ENCODE peak calls at places on chromosomes 1 and 21, in ten cellular contexts. W is EL; Y is GM12892; E is NCI-H1092; V is activated T-cell treated with anti-CD3 and anti-CD28 coated beads for 1 hour; T is DMS153; R is stimulated activated naive B cell treated with anti-CD40 and anti-IgM and Interleukin-4, amounts not matched to agents 10 μg/mL and 1 μg/mL and 100 μg/mL, for 72 hours; X is heart left ventricle; G is GM12865; K is EH. D is an unnamed sample.

GRCh38 chr1:168089979-168090337 is 46.8 kb downstream of the GPR161 start:
- DNase-seq in W (no peak), Y (no peak), E (no peak), V (no peak), T (no peak), R (no peak), X (no peak), G (no peak), K (no peak), D (no peak)

GRCh38 chr1:78210167-78210566 is 164.4 kb downstream of the GIPC2 start:
- DNase-seq in W (peak), Y (no peak), E (no peak), V (no peak), T (no peak), R (no peak), X (no peak), G (no peak), K (peak), D (peak)

GRCh38 chr1:7646981-7647901 is 123.9 kb upstream of the VAMP3 start:
- DNase-seq in W (peak), Y (peak), E (peak), V (peak), T (peak), R (peak), X (peak), G (peak), K (peak), D (peak)

GRCh38 chr1:44835738-44836675 is 7.0 kb downstream of the PTCH2 start:
- DNase-seq in W (peak), Y (peak), E (peak), V (peak), T (peak), R (peak), X (peak), G (peak), K (peak), D (peak)

GRCh38 chr1:13823126-13823880 is 123.3 kb downstream of the PRDM2 start:
- DNase-seq in W (no peak), Y (no peak), E (no peak), V (no peak), T (no peak), R (no peak), X (no peak), G (no peak), K (no peak), D (no peak)

GRCh38 chr21:37204580-37204979 is 62.6 kb downstream of the VPS26C start:
- DNase-seq in W (peak), Y (no peak), E (no peak), V (no peak), T (no peak), R (no peak), X (no peak), G (no peak), K (peak), D (no peak)

GRCh38 chr1:10539411-10540043 is 64.8 kb downstream of the PEX14 start:
- DNase-seq in W (no peak), Y (no peak), E (no peak), V (no peak), T (no peak), R (no peak), X (no peak), G (no peak), K (peak), D (peak)

GRCh38 chr1:95653598-95653997 is 419.6 kb downstream of the RWDD3 start:
- DNase-seq in W (no peak), Y (no peak), E (no peak), V (no peak), T (no peak), R (no peak), X (no peak), G (no peak), K (no peak), D (no peak)

GRCh38 chr1:40784141-40784770 is 669 bp downstream of the KCNQ4 start:
- DNase-seq in W (no peak), Y (no peak), E (peak), V (no peak), T (no peak), R (no peak), X (no peak), G (no peak), K (no peak), D (peak)

GRCh38 chr1:13605159-13605558 is 21.5 kb downstream of the PDPN start:
- DNase-seq in W (no peak), Y (no peak), E (no peak), V (no peak), T (no peak), R (no peak), X (no peak), G (no peak), K (no peak), D (peak)

GRCh38 chr1:191528275-191528674 is 630.0 kb upstream of the RGS18 start:
- DNase-seq in W (no peak), Y (no peak), E (no peak), V (no peak), T (no peak), R (no peak), X (no peak), G (no peak), K (no peak), D (no peak)

GRCh38 chr1:66791621-66792610 is 9.2 kb downstream of the INSL5 start:
- DNase-seq in W (no peak), Y (no peak), E (no peak), V (no peak), T (no peak), R (no peak), X (no peak), G (no peak), K (no peak), D (no peak)

GRCh38 chr1:20574686-20575543 is 14.0 kb upstream of the CDA start:
- DNase-seq in W (peak), Y (peak), E (peak), V (peak), T (no peak), R (no peak), X (peak), G (peak), K (peak), D (peak)

D was measured in GM23248.